ENCODE peak calls at places on chromosome 21, in nine cellular contexts. G is Peyer's patch; T is fibroblast of mammary gland; S is IMR-90; L is sigmoid colon; Z is CD8-positive, alpha-beta T cell; W is bronchial epithelial cell; J is astrocyte; M is endodermal cell. X is an unnamed sample.

GRCh38 chr21:34115160-34115559 is 41.8 kb downstream of the MRPS6 start:
- DNase-seq in L (no peak), T (no peak), Z (no peak), W (no peak), J (no peak), S (no peak), M (no peak), G (no peak), X (no peak)

GRCh38 chr21:41360072-41360821 is 1.6 kb upstream of the MX2 start:
- DNase-seq in W (peak; percentile 7), J (peak; percentile 43), Z (no peak), S (peak; percentile 26), T (peak; percentile 57), L (peak; percentile 86), M (peak; percentile 75), G (peak; percentile 82), X (peak; percentile 73)

GRCh38 chr21:14547834-14548513 is 1.9 kb upstream of the SAMSN1 start:
- DNase-seq in T (no peak), J (no peak), G (no peak), W (no peak), Z (no peak), S (no peak), M (no peak), L (no peak), X (no peak)

GRCh38 chr21:38733973-38734546 is 71.7 kb upstream of the ETS2 start:
- DNase-seq in S (peak; percentile 80), L (peak; percentile 92), G (peak; percentile 95), M (peak; percentile 96), J (peak; percentile 58), T (peak; percentile 73), Z (peak; percentile 48), W (peak; percentile 56), X (peak; percentile 93)

GRCh38 chr21:33878824-33879223 is 36.8 kb downstream of the ATP5PO start:
- DNase-seq in W (no peak), M (no peak), Z (no peak), L (peak; percentile 50), G (no peak), S (no peak), J (no peak), T (no peak), X (no peak)

GRCh38 chr21:15011967-15012366 is 52.8 kb downstream of the NRIP1 start:
- DNase-seq in J (no peak), S (no peak), M (no peak), G (no peak), W (no peak), Z (no peak), L (no peak), T (no peak), X (no peak)

GRCh38 chr21:36735724-36736310 is 36.9 kb downstream of the SIM2 start:
- DNase-seq in S (no peak), T (no peak), W (no peak), Z (no peak), L (no peak), G (peak; percentile 37), J (no peak), M (peak; percentile 34), X (no peak)

GRCh38 chr21:31140025-31140424 is 101.7 kb upstream of the KRTAP19-8 start:
- DNase-seq in S (no peak), Z (no peak), W (no peak), L (no peak), M (no peak), T (no peak), J (no peak), G (no peak), X (no peak)

GRCh38 chr21:32819702-32820101 is 48.1 kb upstream of the PAXBP1 start:
- DNase-seq in J (peak; percentile 80), L (peak; percentile 84), M (no peak), T (peak; percentile 98), W (peak; percentile 15), Z (no peak), S (peak; percentile 87), G (peak; percentile 50), X (no peak)

GRCh38 chr21:38807481-38807880 is 1.8 kb downstream of the ETS2 start:
- DNase-seq in Z (no peak), G (no peak), W (no peak), S (no peak), L (no peak), M (no peak), T (no peak), J (no peak), X (no peak)

GRCh38 chr21:43972850-43973633 is 39.1 kb upstream of the TRAPPC10 start:
- DNase-seq in J (no peak), Z (no peak), G (no peak), S (peak; percentile 8), L (no peak), W (no peak), T (no peak), M (no peak), X (no peak)

DNA sequence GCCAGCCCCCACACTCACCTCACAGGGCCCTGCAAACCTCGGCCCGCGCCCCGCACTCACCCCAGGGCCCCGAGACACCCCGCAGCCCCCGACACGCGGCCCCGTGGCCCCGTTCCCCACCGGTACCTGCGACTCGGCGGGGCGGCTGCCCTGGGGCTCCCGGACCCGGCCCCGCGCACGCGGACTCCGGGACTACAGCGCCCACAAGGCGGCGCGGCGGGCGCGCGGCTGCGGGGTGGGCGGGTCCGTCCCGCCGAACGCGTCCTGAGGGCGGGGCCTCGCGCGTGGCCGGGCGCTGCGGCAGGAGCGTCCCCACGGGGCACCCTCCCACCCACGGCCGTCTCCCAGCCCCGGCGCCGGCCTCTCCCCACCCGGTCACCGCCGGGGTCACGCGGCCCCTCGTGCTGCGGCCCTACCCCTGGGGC is at the start of gene SLC19A1:
- DNase-seq in J (no peak), L (peak; percentile 77), W (no peak), S (peak; percentile 48), T (peak; percentile 47), Z (peak; percentile 42), G (peak; percentile 86), M (peak; percentile 76), X (peak; percentile 78)
- TF ChIP-seq CTCF in J (no peak), L (no peak), W (peak; percentile 33), S (peak; percentile 52), T (no peak), Z (peak; percentile 40), G (peak; percentile 40), M (peak; percentile 58), X (peak; percentile 35)

GRCh38 chr21:28516996-28517592 is 475.6 kb downstream of the LTN1 start:
- DNase-seq in Z (peak; percentile 34), W (peak; percentile 54), G (peak; percentile 82), T (peak; percentile 27), M (peak; percentile 96), J (peak; percentile 26), S (no peak), L (peak; percentile 71), X (peak; percentile 67)

GRCh38 chr21:28523367-28523766 is 469.3 kb downstream of the LTN1 start:
- DNase-seq in W (no peak), T (peak; percentile 49), M (no peak), S (no peak), Z (no peak), G (no peak), J (no peak), L (no peak), X (no peak)

GRCh38 chr21:28518620-28519019 is 474.1 kb downstream of the LTN1 start:
- DNase-seq in M (no peak), L (no peak), G (no peak), T (peak; percentile 40), Z (no peak), S (peak; percentile 35), W (peak; percentile 31), J (no peak), X (no peak)

GRCh38 chr21:28521932-28522826 is 470.5 kb downstream of the LTN1 start:
- DNase-seq in T (peak; percentile 82), M (peak; percentile 63), S (peak; percentile 79), J (no peak), L (no peak), G (no peak), W (peak; percentile 44), Z (no peak), X (no peak)
- TF ChIP-seq CTCF in T (peak; percentile 75), M (peak; percentile 74), S (peak; percentile 71), J (peak; percentile 29), L (no peak), G (no peak), W (peak; percentile 31), Z (no peak), X (no peak)

GRCh38 chr21:42849759-42850412 is 29.5 kb downstream of the WDR4 start:
- DNase-seq in Z (no peak), T (no peak), J (no peak), L (no peak), W (no peak), G (no peak), M (no peak), S (no peak), X (no peak)

GRCh38 chr21:42851812-42852665 is 27.3 kb downstream of the WDR4 start:
- DNase-seq in S (no peak), L (no peak), J (no peak), T (no peak), G (no peak), Z (no peak), M (no peak), W (no peak), X (no peak)

GRCh38 chr21:42850463-42850862 is 28.9 kb downstream of the WDR4 start:
- DNase-seq in W (no peak), Z (no peak), J (no peak), G (no peak), L (no peak), T (no peak), M (no peak), S (no peak), X (no peak)

GRCh38 chr21:42848932-42849758 is 30.2 kb downstream of the WDR4 start:
- DNase-seq in J (no peak), W (no peak), L (no peak), T (no peak), Z (no peak), M (no peak), G (no peak), S (no peak), X (no peak)

GRCh38 chr21:42850866-42851391 is 28.4 kb downstream of the WDR4 start:
- DNase-seq in L (no peak), M (peak; percentile 92), T (peak; percentile 14), G (peak; percentile 60), Z (no peak), W (no peak), J (no peak), S (no peak), X (no peak)
- TF ChIP-seq CTCF in L (no peak), M (peak; percentile 80), T (peak; percentile 33), G (peak; percentile 27), Z (peak; percentile 23), W (peak; percentile 58), J (no peak), S (peak; percentile 20), X (peak; percentile 13)

DNA sequence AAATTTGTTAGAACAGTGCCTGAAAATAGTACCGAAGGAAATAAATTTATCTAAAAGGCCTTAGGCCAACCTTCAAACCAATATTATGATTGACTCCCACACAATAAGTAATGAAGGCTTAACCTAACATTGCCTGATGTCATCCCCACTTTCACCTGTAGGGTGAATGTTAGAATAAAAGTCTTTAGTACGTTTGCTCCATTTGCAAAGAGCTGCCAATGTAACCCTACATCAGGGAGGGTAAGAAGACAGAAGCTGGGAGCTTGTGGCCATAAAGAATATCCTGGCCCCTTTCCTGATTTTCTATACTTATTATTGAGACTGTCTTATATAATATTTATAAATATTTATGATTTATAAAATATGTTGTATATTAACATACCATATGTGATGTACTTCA is 661.8 kb upstream of the CXADR start:
- DNase-seq in G (no peak), T (no peak), M (no peak), Z (no peak), W (no peak), J (no peak), L (no peak), S (no peak), X (no peak)
- TF ChIP-seq CTCF in G (no peak), T (no peak), M (peak; percentile 67), Z (no peak), W (peak; percentile 4), J (no peak), L (no peak), S (no peak), X (peak; percentile 4)